ENCODE peak calls at places on chromosomes 13 and 19, in five cellular contexts. O is PC-3, P is astrocyte, Z is GM23248, R is mammary epithelial cell. I is an unnamed sample.
A peak's percentile ranks its signal among the peaks of the same experiment; 100 is the strongest.

GRCh38 chr19:42152876-42153275 is 20.6 kb upstream of the POU2F2 start:
- DNase-seq in Z (no peak), O (no peak), R (no peak), P (no peak), I (no peak)

GRCh38 chr13:80586356-80586755 is 245.4 kb upstream of the SPRY2 start:
- DNase-seq in P (no peak), Z (peak; percentile 6), O (no peak), R (no peak), I (peak; percentile 75)

GRCh38 chr19:1132625-1133383 is 29.0 kb downstream of the GPX4 start:
- DNase-seq in R (no peak), O (no peak), P (no peak), Z (no peak), I (no peak)

GRCh38 chr13:114111577-114111976 is 20.8 kb downstream of the RASA3 start:
- DNase-seq in R (no peak), P (no peak), O (no peak), Z (peak; percentile 56), I (peak; percentile 91)

GRCh38 chr19:42313096-42313839 is at the start of gene TMEM145:
- DNase-seq in R (peak; percentile 24), Z (peak; percentile 77), O (no peak), P (peak; percentile 41), I (peak; percentile 36)

GRCh38 chr13:114077121-114077937 is 55.1 kb downstream of the RASA3 start:
- DNase-seq in P (no peak), O (no peak), Z (no peak), R (no peak), I (no peak)

GRCh38 chr19:2602391-2603181 is 99.9 kb downstream of the GNG7 start:
- DNase-seq in P (peak; percentile 96), R (peak; percentile 46), O (peak; percentile 48), Z (peak; percentile 93), I (peak; percentile 97)

GRCh38 chr13:70623260-70623659 is 515.0 kb upstream of the KLHL1 start:
- DNase-seq in P (peak; percentile 1), O (peak; percentile 56), Z (peak; percentile 20), R (no peak), I (peak; percentile 39)

GRCh38 chr13:76830805-76831204 is 55.4 kb downstream of the KCTD12 start:
- DNase-seq in R (no peak), O (no peak), P (no peak), Z (no peak), I (no peak)

GRCh38 chr19:43789029-43789428 is 8.3 kb upstream of the KCNN4 start:
- DNase-seq in Z (peak; percentile 70), R (no peak), O (peak; percentile 44), P (peak; percentile 29), I (peak; percentile 44)

GRCh38 chr19:33777753-33778088 is 18.9 kb upstream of the KCTD15 start:
- DNase-seq in P (no peak), R (no peak), Z (no peak), O (no peak), I (no peak)

GRCh38 chr13:96029002-96029401 is 24.2 kb downstream of the UGGT2 start:
- DNase-seq in R (no peak), Z (no peak), P (no peak), O (no peak), I (no peak)

GRCh38 chr19:8655340-8655709 is 24.9 kb downstream of the NFILZ start:
- DNase-seq in Z (no peak), R (no peak), O (no peak), P (no peak), I (no peak)

GRCh38 chr13:114007566-114007965 is 33.7 kb upstream of the C13orf46 start:
- DNase-seq in R (no peak), O (no peak), Z (no peak), P (no peak), I (no peak)

GRCh38 chr19:31338069-31338767 is 11.0 kb downstream of the TSHZ3 start:
- DNase-seq in Z (peak; percentile 55), O (no peak), P (peak; percentile 42), R (no peak), I (peak; percentile 60)

GRCh38 chr13:35699805-35700204 is 223.3 kb upstream of the MAB21L1 start:
- DNase-seq in Z (peak; percentile 85), O (peak; percentile 26), P (peak; percentile 63), R (no peak), I (peak; percentile 70)

GRCh38 chr13:38348890-38349289 is 761 bp upstream of the UFM1 start:
- DNase-seq in Z (peak; percentile 88), R (peak; percentile 80), O (peak; percentile 30), P (peak; percentile 39), I (no peak)

GRCh38 chr19:44819246-44819832 is 10.4 kb downstream of the BCAM start:
- DNase-seq in O (no peak), R (no peak), P (no peak), Z (no peak), I (no peak)

GRCh38 chr13:79541426-79542049 is 60.6 kb downstream of the NDFIP2 start:
- DNase-seq in Z (peak; percentile 55), O (peak; percentile 82), P (peak; percentile 36), R (peak; percentile 42), I (peak; percentile 53)

DNA sequence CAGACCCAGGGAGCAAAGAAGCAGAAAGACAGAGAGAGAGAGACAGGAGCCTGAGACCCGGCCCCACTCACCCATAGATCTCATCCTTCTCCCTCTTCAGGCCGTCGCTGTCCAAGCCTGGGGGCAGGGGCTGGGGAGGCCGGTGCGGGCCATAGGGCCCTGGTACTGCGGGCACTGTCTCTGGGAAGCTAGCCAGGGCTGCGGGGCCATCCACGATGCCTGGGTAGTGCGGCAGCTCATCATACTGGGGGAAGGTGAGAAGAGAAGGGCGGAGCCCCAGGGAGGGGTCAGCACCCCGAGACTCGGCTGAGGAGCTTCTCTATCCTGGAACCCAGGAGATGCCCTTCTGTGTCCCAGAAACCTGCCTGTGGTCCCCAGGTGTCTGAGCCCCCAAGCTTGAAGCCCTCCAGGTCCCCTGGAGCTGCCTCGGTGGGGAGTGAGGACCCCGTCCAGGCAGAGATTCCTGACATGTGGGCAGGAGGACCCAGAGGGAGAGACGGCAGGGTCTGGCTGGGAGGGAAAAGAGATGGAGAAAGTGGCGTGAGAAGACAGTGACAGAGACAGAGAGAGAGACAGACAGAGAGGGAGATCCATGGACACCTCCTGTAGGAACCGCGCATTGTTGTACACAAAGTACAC is 2.1 kb downstream of the MEIS3 start:
- DNase-seq in O (no peak), R (no peak), Z (no peak), P (no peak), I (no peak)
- TF ChIP-seq EZH2 in O (no peak), R (no peak), Z (no peak), P (no peak), I (no peak)

DNA sequence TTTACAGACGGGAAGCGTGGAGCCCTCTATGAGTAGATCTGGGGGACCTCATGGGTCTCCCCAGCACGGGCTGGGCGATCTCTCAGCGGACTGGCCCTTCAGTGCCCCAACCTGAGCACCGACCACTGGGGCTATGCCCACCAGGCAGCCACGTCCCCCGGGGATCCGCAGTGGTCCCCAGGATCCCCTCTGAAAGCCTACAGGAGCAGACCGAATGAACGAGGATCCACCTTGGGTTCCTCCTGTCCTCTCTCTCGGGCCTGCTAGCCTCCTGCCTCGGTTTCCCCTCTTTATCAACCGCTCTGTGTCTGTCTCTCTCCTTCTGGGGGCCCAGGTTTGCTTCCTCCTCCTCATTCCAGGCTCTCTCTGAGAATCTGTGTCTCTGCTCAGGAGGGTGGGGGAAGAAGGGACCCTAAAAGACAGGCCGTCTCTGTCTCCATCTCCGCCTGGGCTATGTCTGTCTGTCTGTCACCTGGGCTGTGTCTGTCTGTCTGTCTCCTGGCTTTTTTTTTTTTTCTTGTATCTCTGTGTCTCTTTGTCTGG is 2.0 kb upstream of the MEIS3 start:
- DNase-seq in P (no peak), O (no peak), R (no peak), Z (no peak), I (no peak)
- TF ChIP-seq EZH2 in P (peak; percentile 59), O (no peak), R (peak; percentile 42), Z (no peak), I (peak; percentile 88)

GRCh38 chr19:29844891-29845575 is 33.2 kb downstream of the CCNE1 start:
- DNase-seq in R (peak; percentile 86), P (peak; percentile 82), Z (peak; percentile 90), O (peak; percentile 81), I (peak; percentile 88)

GRCh38 chr19:29842471-29843179 is 30.8 kb downstream of the CCNE1 start:
- DNase-seq in P (no peak), R (no peak), Z (peak; percentile 29), O (no peak), I (no peak)

GRCh38 chr19:29849234-29849633 is 37.4 kb downstream of the CCNE1 start:
- DNase-seq in P (no peak), O (no peak), R (no peak), Z (no peak), I (no peak)

GRCh38 chr19:29843180-29844051 is 31.6 kb downstream of the CCNE1 start:
- DNase-seq in P (no peak), R (no peak), Z (peak; percentile 40), O (no peak), I (peak; percentile 12)

DNA sequence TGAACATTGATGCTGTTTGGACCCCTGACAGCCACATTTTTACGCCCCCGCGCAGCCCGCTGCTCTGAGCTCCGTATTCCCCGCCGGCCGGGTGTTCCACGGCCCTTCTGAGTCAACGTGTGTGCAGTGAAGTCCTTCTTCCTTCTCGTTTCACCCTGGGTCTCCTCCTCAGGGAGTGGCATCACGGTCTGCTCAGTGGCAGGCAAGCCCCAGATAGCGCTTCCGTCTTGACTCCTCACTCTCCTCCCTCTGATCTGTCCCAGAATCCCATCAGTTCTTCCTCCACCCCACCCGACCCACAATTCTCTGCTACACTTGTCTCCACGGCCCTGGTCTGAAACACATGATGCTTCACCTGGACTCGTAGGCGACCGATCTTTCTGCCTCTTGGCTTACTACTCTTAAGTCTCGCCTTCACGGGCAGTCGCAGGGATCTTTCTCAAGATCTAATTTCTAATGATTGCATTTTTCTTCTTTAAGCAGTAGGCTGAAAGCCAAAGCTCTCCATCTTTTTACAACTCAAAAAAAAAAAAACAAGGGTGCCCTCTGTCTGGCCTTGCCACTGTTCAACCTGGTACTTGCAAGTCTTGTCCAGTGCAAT is 33.9 kb downstream of the CCNE1 start:
- DNase-seq in Z (peak; percentile 71), R (peak; percentile 44), P (peak; percentile 22), O (no peak), I (peak; percentile 39)
- TF ChIP-seq EZH2 in Z (no peak), R (no peak), P (no peak), O (no peak), I (no peak)

GRCh38 chr13:111327701-111328100 is 7.3 kb downstream of the TEX29 start:
- DNase-seq in Z (no peak), P (no peak), R (no peak), O (no peak), I (no peak)
- TF ChIP-seq EZH2 in Z (no peak), P (no peak), R (no peak), O (no peak), I (no peak)

DNA sequence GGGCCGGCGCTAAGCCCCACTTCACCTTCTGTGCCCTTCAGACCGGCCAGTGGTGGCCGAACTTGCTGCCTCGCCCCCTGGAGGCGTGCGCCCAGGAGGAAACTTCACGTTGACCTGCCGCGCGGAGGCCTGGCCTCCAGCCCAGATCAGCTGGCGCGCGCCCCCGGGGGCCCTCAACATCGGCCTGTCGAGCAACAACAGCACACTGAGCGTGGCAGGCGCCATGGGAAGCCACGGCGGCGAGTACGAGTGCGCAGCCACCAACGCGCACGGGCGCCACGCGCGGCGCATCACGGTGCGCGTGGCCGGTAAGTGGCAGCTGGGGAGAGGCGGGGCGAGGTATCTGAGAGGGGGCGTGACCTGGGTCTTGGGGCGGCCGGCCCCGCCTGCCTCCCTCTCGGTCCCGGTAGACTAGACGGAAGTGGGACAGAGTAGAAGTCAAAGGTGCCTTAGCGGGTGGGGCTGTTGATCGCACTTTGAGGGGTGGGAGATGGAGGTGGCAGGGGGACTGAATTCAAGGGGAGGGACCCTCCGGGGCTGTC is 5.6 kb downstream of the ICAM5 start:
- DNase-seq in R (no peak), P (no peak), O (no peak), Z (peak; percentile 46), I (no peak)
- TF ChIP-seq EZH2 in R (no peak), P (peak; percentile 75), O (no peak), Z (no peak), I (no peak)

I was measured in fibroblast of lung.